ENCODE peak calls at places on chromosomes 7 and 10, in five cellular contexts. X, M, N, F and P are unnamed samples.

GRCh38 chr10:67259319-67259929 is 333.6 kb downstream of the LRRTM3 start:
- DNase-seq in X (no peak), M (no peak), N (no peak), F (no peak), P (no peak)

GRCh38 chr7:102138676-102139075 is 148.0 kb upstream of the SH2B2 start:
- DNase-seq in X (no peak), M (no peak), N (no peak), F (no peak), P (no peak)

GRCh38 chr7:41911792-41912191 is 208.9 kb upstream of the INHBA start:
- DNase-seq in X (no peak), M (no peak), N (peak), F (no peak), P (no peak)

GRCh38 chr10:131011936-131012640 is 299.4 kb downstream of the TCERG1L start:
- DNase-seq in X (no peak), M (no peak), N (no peak), F (no peak), P (no peak)

GRCh38 chr7:104956753-104957450 is 57.1 kb upstream of the KMT2E start:
- DNase-seq in X (no peak), M (peak), N (peak), F (no peak), P (no peak)

GRCh38 chr7:91082854-91083495 is 181.3 kb upstream of the FZD1 start:
- DNase-seq in X (no peak), M (peak), N (peak), F (no peak), P (no peak)

GRCh38 chr10:75234683-75235374 is 928 bp downstream of the COMTD1 start:
- DNase-seq in X (peak), M (no peak), N (no peak), F (no peak), P (peak)

GRCh38 chr10:94223702-94224370 is 138.9 kb downstream of the NOC3L start:
- DNase-seq in X (no peak), M (peak), N (peak), F (no peak), P (no peak)

GRCh38 chr7:117008849-117009531 is 55.7 kb downstream of the ST7 start:
- DNase-seq in X (no peak), M (peak), N (peak), F (no peak), P (no peak)

GRCh38 chr7:64307254-64308018 is 6.3 kb upstream of the ZNF736 start:
- DNase-seq in X (no peak), M (peak), N (peak), F (peak), P (peak)

GRCh38 chr7:79610301-79610700 is 156.8 kb upstream of the MAGI2 start:
- DNase-seq in X (no peak), M (peak), N (peak), F (no peak), P (no peak)

GRCh38 chr7:99385564-99385963 is 11.0 kb downstream of the ARPC1B start:
- DNase-seq in X (no peak), M (no peak), N (no peak), F (no peak), P (no peak)

GRCh38 chr7:99383791-99384370 is 9.4 kb downstream of the ARPC1B start:
- DNase-seq in X (no peak), M (no peak), N (no peak), F (no peak), P (no peak)

GRCh38 chr7:99384523-99384922 is 10.0 kb downstream of the ARPC1B start:
- DNase-seq in X (no peak), M (no peak), N (no peak), F (no peak), P (no peak)

GRCh38 chr7:99387912-99388311 is 13.4 kb downstream of the ARPC1B start:
- DNase-seq in X (no peak), M (no peak), N (no peak), F (no peak), P (no peak)

DNA sequence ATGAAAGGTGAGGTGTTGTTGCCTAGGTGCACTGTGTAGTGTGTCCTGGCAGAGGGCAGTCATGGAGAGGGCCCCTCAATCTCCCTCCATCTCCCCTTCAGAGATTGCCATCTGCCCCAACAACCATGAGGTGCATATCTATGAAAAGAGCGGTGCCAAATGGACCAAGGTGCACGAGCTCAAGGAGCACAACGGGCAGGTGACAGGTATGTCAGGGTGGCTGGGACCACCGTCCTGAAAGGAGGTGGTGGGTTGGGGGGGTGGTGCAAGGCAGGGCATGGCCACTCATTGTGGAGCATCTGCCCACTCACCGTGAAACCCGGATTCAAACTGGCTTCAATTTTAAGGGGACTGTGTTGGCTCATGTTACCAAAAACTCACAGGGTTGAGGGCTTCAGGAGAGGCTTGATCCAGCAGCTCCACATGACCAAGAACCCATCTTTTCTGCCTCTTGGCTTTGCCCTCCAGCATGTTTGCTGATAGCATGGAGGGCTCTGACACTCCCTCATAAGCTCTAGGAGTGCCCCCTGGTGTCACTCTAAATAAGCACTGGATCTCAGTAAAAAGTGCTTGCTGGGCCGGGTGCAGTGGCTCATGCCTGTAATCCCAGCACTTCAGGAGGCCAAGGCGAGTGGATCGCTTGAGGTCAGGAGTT is 12.2 kb downstream of the ARPC1B start:
- DNase-seq in X (no peak), M (peak), N (peak), F (no peak), P (no peak)
- TF ChIP-seq CTCF in X (no peak), M (peak), N (peak), F (no peak), P (no peak)

GRCh38 chr10:117163954-117164292 is 25.9 kb upstream of the VAX1 start:
- DNase-seq in X (no peak), M (no peak), N (no peak), F (no peak), P (no peak)

GRCh38 chr10:117162093-117163021 is 24.3 kb upstream of the VAX1 start:
- DNase-seq in X (peak), M (no peak), N (no peak), F (no peak), P (no peak)

GRCh38 chr10:117164878-117165556 is 26.9 kb upstream of the VAX1 start:
- DNase-seq in X (no peak), M (no peak), N (no peak), F (no peak), P (no peak)

GRCh38 chr10:117161386-117162033 is 23.4 kb upstream of the VAX1 start:
- DNase-seq in X (no peak), M (no peak), N (no peak), F (no peak), P (no peak)

DNA sequence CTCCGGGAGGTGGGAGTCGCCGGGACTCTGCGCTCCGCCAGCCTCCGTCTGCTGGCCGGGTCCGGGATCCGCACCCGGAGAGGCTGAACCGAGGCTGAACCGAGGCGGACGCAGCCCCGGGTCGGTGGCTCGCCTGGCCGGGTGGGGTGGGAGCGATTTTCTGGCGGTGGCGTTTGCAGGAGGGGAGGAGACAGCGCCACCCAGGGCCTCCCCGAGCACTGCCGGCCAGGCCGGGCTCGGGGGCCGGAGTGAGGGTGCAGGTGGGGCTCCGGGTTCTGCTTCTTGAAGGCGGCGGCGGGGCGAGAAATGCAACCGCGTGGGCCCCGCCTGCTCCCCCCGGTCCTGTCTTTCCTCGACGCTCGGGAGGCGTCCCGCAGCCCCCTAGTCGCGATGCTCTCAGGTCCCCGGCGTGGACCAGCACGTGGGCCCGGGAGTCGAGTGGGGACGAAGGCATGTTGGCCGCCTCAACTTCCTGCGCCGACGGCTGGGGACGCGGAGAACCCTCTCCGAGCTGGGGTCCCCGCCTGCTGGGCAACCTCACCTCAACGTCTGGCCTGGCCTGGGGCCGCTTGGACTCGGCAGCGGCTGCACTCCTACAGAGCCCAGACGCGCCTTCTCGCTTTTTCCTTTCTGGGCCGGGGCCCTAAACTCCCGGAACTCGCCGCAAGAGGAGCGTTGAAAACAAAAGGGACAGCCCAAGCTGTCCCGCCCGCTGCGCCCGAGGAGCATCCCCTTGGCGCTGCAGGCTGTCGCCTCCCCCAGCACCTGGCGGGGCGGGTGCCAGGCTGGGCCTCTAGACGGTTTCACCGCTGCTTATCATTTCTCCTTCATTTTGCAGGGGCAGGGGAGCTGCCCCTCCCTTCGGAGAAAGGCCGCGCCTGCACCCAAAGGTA is 25.2 kb upstream of the VAX1 start:
- DNase-seq in X (peak), M (no peak), N (no peak), F (no peak), P (peak)
- TF ChIP-seq CTCF in X (peak), M (no peak), N (no peak), F (no peak), P (peak)

GRCh38 chr7:7971308-7972040 is 2.9 kb downstream of the GLCCI1 start:
- DNase-seq in X (no peak), M (no peak), N (no peak), F (no peak), P (no peak)

GRCh38 chr7:7968544-7969305 is at the start of gene GLCCI1:
- DNase-seq in X (peak), M (peak), N (peak), F (peak), P (peak)

GRCh38 chr7:7969306-7970112 is 913 bp downstream of the GLCCI1 start:
- DNase-seq in X (peak), M (peak), N (peak), F (peak), P (peak)

GRCh38 chr7:7970620-7971307 is 2.2 kb downstream of the GLCCI1 start:
- DNase-seq in X (no peak), M (peak), N (peak), F (no peak), P (no peak)

DNA sequence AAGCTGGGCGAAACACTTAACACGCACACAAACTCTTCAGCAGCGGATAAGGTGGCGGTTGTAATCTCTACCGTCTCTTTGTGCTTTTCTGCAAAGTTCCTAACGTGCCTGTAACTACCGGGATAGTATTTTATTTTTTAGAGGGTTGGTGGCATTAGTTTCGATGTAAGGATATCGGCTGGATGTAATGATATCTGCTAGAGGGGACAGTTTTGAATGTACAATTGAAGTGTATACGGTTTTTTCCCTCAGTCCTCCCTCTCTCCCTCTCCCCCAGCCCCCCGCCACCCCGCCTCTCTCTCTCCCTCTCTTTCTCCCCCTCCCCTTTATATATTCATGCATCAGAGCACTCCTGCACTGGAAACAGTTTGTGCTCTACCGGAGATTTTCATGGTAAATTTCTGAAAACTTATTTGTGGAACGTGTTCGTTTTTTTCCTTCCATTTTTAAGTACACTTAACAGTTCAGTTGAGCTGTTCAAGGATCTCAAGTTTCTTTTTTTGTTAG is 1.6 kb downstream of the GLCCI1 start:
- DNase-seq in X (no peak), M (no peak), N (no peak), F (no peak), P (peak)
- TF ChIP-seq CTCF in X (no peak), M (no peak), N (no peak), F (no peak), P (no peak)

GRCh38 chr7:28179081-28180030 is 1.2 kb downstream of the JAZF1 start:
- DNase-seq in X (peak), M (peak), N (no peak), F (peak), P (peak)
- TF ChIP-seq CTCF in X (no peak), M (no peak), N (no peak), F (no peak), P (no peak)

GRCh38 chr7:107463139-107464078 is 6.4 kb upstream of the GPR22 start:
- DNase-seq in X (peak), M (peak), N (peak), F (peak), P (peak)
- TF ChIP-seq CTCF in X (peak), M (peak), N (peak), F (peak), P (peak)

DNA sequence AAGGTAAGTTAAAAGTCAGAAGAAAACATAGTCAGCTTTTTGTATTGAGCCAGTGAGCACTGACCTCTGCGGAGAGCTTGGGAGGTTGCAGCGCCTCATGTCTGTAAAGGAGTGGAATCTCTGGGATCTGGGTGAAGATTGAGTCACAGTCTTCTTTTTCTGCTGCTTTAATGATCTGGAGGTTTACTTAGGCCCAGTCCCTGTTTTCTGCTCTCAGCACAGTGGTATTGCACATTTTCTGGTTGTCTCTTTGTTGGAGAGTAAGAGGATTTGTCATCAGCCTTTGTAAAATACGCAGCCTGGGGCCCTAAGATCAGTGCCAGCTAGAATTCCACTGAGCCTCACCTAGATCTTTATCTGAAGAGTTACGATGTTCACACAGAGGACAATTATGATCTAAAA is 58.3 kb upstream of the GJD4 start:
- DNase-seq in X (no peak), M (peak), N (peak), F (peak), P (no peak)
- TF ChIP-seq CTCF in X (no peak), M (peak), N (no peak), F (no peak), P (no peak)

GRCh38 chr7:38909870-38910269 is 879 bp upstream of the VPS41 start:
- DNase-seq in X (no peak), M (no peak), N (no peak), F (no peak), P (no peak)
- TF ChIP-seq CTCF in X (no peak), M (peak), N (no peak), F (no peak), P (no peak)

GRCh38 chr10:133315847-133316246 is 7.1 kb downstream of the ZNF511 start:
- DNase-seq in X (no peak), M (peak), N (peak), F (no peak), P (no peak)

GRCh38 chr10:133316266-133316665 is 7.6 kb downstream of the ZNF511 start:
- DNase-seq in X (no peak), M (no peak), N (no peak), F (no peak), P (peak)

GRCh38 chr10:133316732-133317131 is 8.0 kb downstream of the ZNF511 start:
- DNase-seq in X (no peak), M (no peak), N (no peak), F (no peak), P (no peak)

GRCh38 chr10:133314911-133315310 is 6.2 kb downstream of the ZNF511 start:
- DNase-seq in X (no peak), M (no peak), N (no peak), F (no peak), P (no peak)

GRCh38 chr10:133318494-133319127 is 9.9 kb downstream of the ZNF511 start:
- DNase-seq in X (peak), M (peak), N (peak), F (no peak), P (peak)
- TF ChIP-seq CTCF in X (peak), M (peak), N (peak), F (peak), P (peak)